ENCODE peak calls at places on chromosomes 13 and 19, in five cellular contexts. F is RPMI8226, A is EH, D is immature natural killer cell, R is adrenal gland. I is an unnamed sample.

GRCh38 chr19:18160792-18161690 is 8.1 kb downstream of the PIK3R2 start:
- DNase-seq in F (peak), A (peak), D (peak), R (peak), I (peak)

GRCh38 chr19:54282706-54283105 is 1.8 kb upstream of the LILRB2 start:
- DNase-seq in F (no peak), A (no peak), D (no peak), R (no peak), I (no peak)

GRCh38 chr19:41426952-41427646 is at the start of gene B3GNT8:
- DNase-seq in F (no peak), A (peak), D (peak), R (peak), I (peak)

GRCh38 chr19:30393046-30393445 is 20.9 kb downstream of the ZNF536 start:
- DNase-seq in F (no peak), A (no peak), D (no peak), R (no peak), I (no peak)

GRCh38 chr13:63026285-63026797 is 1610.7 kb upstream of the PCDH20 start:
- DNase-seq in F (no peak), A (no peak), D (no peak), R (no peak), I (no peak)

GRCh38 chr19:50896591-50897190 is 14.5 kb downstream of the KLK4 start:
- DNase-seq in F (peak), A (peak), D (no peak), R (peak), I (peak)

GRCh38 chr13:29621841-29622240 is 26.4 kb upstream of the SLC7A1 start:
- DNase-seq in F (no peak), A (peak), D (no peak), R (no peak), I (no peak)

GRCh38 chr13:22801402-22802003 is 379.3 kb upstream of the SGCG start:
- DNase-seq in F (no peak), A (no peak), D (no peak), R (no peak), I (no peak)

GRCh38 chr13:87087741-87088140 is 583.4 kb upstream of the SLITRK5 start:
- DNase-seq in F (no peak), A (no peak), D (no peak), R (no peak), I (no peak)

GRCh38 chr19:12574036-12574435 is 22.8 kb upstream of the ZNF564 start:
- DNase-seq in F (peak), A (no peak), D (no peak), R (no peak), I (peak)

GRCh38 chr13:112712451-112712881 is 22.6 kb downstream of the ATP11A start:
- DNase-seq in F (no peak), A (no peak), D (no peak), R (no peak), I (no peak)

GRCh38 chr13:95154441-95154886 is 146.8 kb downstream of the ABCC4 start:
- DNase-seq in F (no peak), A (peak), D (no peak), R (no peak), I (no peak)

GRCh38 chr13:96898212-96898611 is 96.1 kb downstream of the OXGR1 start:
- DNase-seq in F (no peak), A (peak), D (no peak), R (no peak), I (no peak)

GRCh38 chr19:50794074-50794777 is 4.0 kb downstream of the ACP4 start:
- DNase-seq in F (peak), A (no peak), D (no peak), R (no peak), I (no peak)

GRCh38 chr19:10431943-10432735 is 11.8 kb downstream of the PDE4A start:
- DNase-seq in F (peak), A (peak), D (peak), R (peak), I (peak)

GRCh38 chr13:28337196-28338045 is 157.5 kb downstream of the FLT1 start:
- DNase-seq in F (no peak), A (peak), D (no peak), R (no peak), I (no peak)

GRCh38 chr13:103272770-103273169 is 206.6 kb upstream of the SLC10A2 start:
- DNase-seq in F (no peak), A (no peak), D (no peak), R (no peak), I (no peak)

GRCh38 chr13:98225036-98225940 is 48.2 kb upstream of the RNF113B start:
- DNase-seq in F (no peak), A (no peak), D (no peak), R (no peak), I (no peak)

GRCh38 chr19:1206733-1207301 is 1.2 kb downstream of the STK11 start:
- DNase-seq in F (peak), A (no peak), D (peak), R (peak), I (peak)

GRCh38 chr13:68369739-68370138 is 1139.6 kb upstream of the PCDH9 start:
- DNase-seq in F (no peak), A (no peak), D (no peak), R (no peak), I (no peak)

GRCh38 chr19:12641456-12641855 is 25.1 kb downstream of the MAN2B1 start:
- DNase-seq in F (no peak), A (no peak), D (no peak), R (no peak), I (no peak)

GRCh38 chr19:2636897-2637683 is 65.4 kb downstream of the GNG7 start:
- DNase-seq in F (peak), A (peak), D (peak), R (peak), I (peak)

GRCh38 chr13:73364706-73365105 is 305.9 kb downstream of the KLF5 start:
- DNase-seq in F (no peak), A (no peak), D (no peak), R (no peak), I (no peak)

GRCh38 chr19:47729468-47729798 is 15.9 kb upstream of the NOP53 start:
- DNase-seq in F (no peak), A (peak), D (no peak), R (no peak), I (no peak)

GRCh38 chr19:7868671-7869452 is 5.3 kb downstream of the PRR36 start:
- DNase-seq in F (peak), A (peak), D (peak), R (peak), I (peak)